ENCODE peak calls at places on chromosomes 16 and 17, in eight cellular contexts. M is A549, T is psoas muscle, V is brain microvascular endothelial cell, S is breast epithelium, O is heart left ventricle, F is Peyer's patch, W is AG04450. H is an unnamed sample.

GRCh38 chr17:57899822-57900221 is 50.0 kb upstream of the MRPS23 start:
- DNase-seq in M (no peak), O (peak; percentile 73), V (no peak), W (no peak), F (no peak), T (no peak), S (peak; percentile 72), H (peak; percentile 85)

GRCh38 chr16:15924996-15925395 is 24.4 kb upstream of the ABCC1 start:
- DNase-seq in T (no peak), M (no peak), V (no peak), W (no peak), O (no peak), F (no peak), S (no peak), H (no peak)

GRCh38 chr16:88030498-88030897 is 79.3 kb downstream of the BANP start:
- DNase-seq in O (no peak), W (no peak), M (no peak), V (no peak), F (no peak), S (peak; percentile 35), T (no peak), H (no peak)

GRCh38 chr17:17206149-17206912 is at the start of gene PLD6:
- DNase-seq in S (peak; percentile 87), F (peak; percentile 87), W (no peak), V (peak; percentile 33), O (peak; percentile 76), T (peak; percentile 84), M (peak; percentile 72), H (peak; percentile 92)

GRCh38 chr17:5272313-5272712 is 9.8 kb upstream of the RABEP1 start:
- DNase-seq in V (no peak), F (no peak), W (no peak), M (no peak), T (no peak), O (no peak), S (no peak), H (no peak)

GRCh38 chr17:62014526-62014925 is 50.6 kb downstream of the MED13 start:
- DNase-seq in M (no peak), T (no peak), O (no peak), W (no peak), S (no peak), V (no peak), F (no peak), H (no peak)

GRCh38 chr17:73248532-73248931 is 13.1 kb downstream of the CPSF4L start:
- DNase-seq in W (no peak), V (no peak), T (no peak), M (no peak), S (no peak), F (no peak), O (no peak), H (no peak)

GRCh38 chr17:81412490-81413093 is 17.3 kb downstream of the BAHCC1 start:
- DNase-seq in F (peak; percentile 30), W (no peak), M (no peak), T (no peak), O (peak; percentile 70), V (no peak), S (no peak), H (no peak)

GRCh38 chr17:57906910-57907309 is 48.3 kb downstream of the CUEDC1 start:
- DNase-seq in M (no peak), O (no peak), T (no peak), F (no peak), V (no peak), W (no peak), S (no peak), H (no peak)

GRCh38 chr17:8393470-8394231 is 4.0 kb downstream of the RNF222 start:
- DNase-seq in M (no peak), V (no peak), O (no peak), W (no peak), F (peak; percentile 52), T (no peak), S (no peak), H (no peak)

GRCh38 chr16:74565378-74565777 is 41.5 kb downstream of the GLG1 start:
- DNase-seq in M (no peak), F (no peak), T (no peak), O (no peak), V (no peak), W (no peak), S (no peak), H (no peak)

GRCh38 chr16:1537138-1537577 is 3.7 kb downstream of the TMEM204 start:
- DNase-seq in W (no peak), M (no peak), S (no peak), V (no peak), O (no peak), F (no peak), T (no peak), H (no peak)
- H3K27ac ChIP-seq in W (no peak overlapping the region), M (no peak overlapping the region), S (no peak overlapping the region), V (no peak overlapping the region), O (peak overlapping the region; percentile 95), F (no peak overlapping the region), T (peak overlapping the region; percentile 36), H (no peak overlapping the region)

DNA sequence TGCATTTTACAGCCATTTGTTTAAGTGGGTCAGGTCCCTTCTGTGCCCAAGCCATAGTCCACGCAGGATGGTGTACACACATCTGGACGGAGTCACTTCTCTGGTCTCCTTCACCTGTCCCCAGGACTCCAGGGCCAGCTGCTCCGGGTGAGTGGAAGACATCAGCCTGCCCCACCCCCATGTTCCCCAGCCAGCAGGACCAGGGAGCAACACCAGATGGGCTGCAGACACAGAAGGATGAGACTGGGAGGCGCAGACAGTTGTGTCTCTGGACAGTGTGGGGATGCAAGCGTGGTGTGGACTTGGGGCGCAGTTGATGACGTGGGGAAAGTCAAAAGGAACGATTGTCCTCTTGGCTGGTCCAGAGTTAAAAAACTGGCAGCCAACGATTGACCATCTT is 24.6 kb upstream of the WFDC1 start:
- DNase-seq in O (no peak), F (no peak), T (no peak), W (no peak), V (no peak), M (no peak), S (no peak), H (no peak)
- TF ChIP-seq CTCF in O (no peak), F (no peak), T (no peak), W (no peak), V (no peak), M (no peak), S (no peak), H (no peak)

GRCh38 chr16:30660424-30661251 is 2.4 kb downstream of the FBRS start:
- DNase-seq in S (no peak), M (no peak), W (no peak), F (peak; percentile 61), V (peak; percentile 50), O (no peak), T (no peak), H (no peak)
- H3K27ac ChIP-seq in S (peak overlapping the region; percentile 99), M (peak overlapping the region; percentile 87), W (peak overlapping the region; percentile 75), F (peak overlapping the region; percentile 99), V (peak overlapping the region; percentile 99), O (peak overlapping the region; percentile 98), T (peak overlapping the region; percentile 100), H (no peak overlapping the region)

DNA sequence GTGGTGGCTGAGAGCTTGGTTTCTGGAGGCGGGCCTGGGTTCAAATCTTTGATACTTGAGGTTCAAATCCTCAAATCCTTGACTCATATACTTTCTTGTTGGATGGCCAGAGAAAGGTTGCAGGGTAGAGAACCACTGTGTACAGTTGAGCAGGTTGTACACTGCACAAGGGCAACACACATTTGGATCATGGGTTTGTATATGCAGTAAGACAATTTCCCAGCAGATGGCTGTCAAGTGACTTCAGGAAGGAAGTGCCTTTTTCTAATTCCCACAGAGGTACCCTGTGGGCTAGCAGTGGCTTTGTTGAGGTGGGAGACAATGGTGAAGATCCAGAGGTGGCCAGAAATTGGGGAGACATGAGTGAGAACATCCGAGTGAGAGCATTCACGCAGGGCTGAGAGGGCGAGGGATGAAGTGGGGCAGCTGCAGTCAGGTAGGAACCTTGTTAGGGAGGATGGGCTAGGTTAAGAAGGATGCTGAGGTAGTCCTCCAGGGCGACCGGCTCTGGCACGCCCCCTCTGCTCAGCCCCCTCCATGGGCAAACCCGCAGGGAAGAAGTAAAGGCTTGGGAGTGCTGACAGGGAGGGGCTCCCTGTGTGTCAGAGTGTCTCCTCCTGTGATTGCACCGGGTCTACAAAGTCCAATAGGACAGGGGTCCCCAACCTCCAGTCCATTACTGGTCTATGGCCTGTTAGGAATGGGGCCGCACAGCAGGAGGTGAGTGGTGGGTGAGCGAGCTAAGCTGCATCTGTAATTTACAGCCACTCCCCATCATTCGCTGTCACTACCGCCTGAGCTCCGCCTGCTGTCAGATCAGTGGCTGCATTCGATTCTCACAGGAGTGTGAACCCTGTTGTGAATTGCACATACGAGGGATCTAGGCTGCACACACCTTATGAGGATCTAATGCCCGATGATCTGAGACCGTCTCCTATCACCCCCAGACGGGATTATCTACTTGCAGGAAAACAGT is 2.7 kb downstream of the C16orf89 start:
- DNase-seq in M (no peak), V (no peak), S (no peak), O (no peak), F (no peak), W (no peak), T (no peak), H (no peak)
- TF ChIP-seq CTCF in M (no peak), V (peak; percentile 12), S (no peak), O (no peak), F (no peak), W (peak; percentile 5), T (no peak), H (no peak)

DNA sequence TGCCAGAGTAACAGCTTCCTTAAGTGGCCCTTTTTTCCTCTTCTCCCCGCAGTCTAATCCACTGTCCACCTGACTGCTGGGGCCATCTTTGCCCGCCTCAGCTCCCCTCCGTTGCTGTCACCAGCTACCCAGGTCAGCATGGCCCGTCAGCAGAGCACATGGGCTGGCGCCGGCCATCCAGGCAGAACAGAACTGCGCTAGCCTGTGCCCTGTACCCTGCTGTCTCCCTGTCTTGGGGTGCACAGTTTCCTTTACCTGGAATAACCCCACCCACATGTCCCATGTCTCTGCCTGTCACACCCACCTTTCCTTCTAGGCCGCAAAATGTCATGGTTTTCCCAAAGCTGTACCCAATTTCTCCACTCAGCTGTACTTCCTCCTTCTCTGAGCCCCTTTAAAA is 55.7 kb downstream of the GNAO1 start:
- DNase-seq in O (no peak), W (no peak), V (no peak), S (no peak), T (no peak), M (no peak), F (no peak), H (no peak)
- H3K27ac ChIP-seq in O (no peak overlapping the region), W (no peak overlapping the region), V (no peak overlapping the region), S (no peak overlapping the region), T (no peak overlapping the region), M (no peak overlapping the region), F (no peak overlapping the region), H (no peak overlapping the region)